ENCODE peak calls at places on chromosomes 7 and 10, in seven cellular contexts. One of them, this sample, is unnamed.

GRCh38 chr10:86964847-86965190 is 3.5 kb upstream of the ADIRF start:
- DNase-seq in Calu3: no peak
- DNase-seq in GM10248: no peak
- DNase-seq in kidney epithelial cell: no peak
- DNase-seq in breast epithelium: no peak
- DNase-seq in NB4: no peak
- DNase-seq in dorsolateral prefrontal cortex: no peak
- DNase-seq in this sample: no peak

GRCh38 chr7:40211291-40212003 is 76.6 kb downstream of the SUGCT start:
- DNase-seq in Calu3: no peak
- DNase-seq in GM10248: no peak
- DNase-seq in kidney epithelial cell: no peak
- DNase-seq in breast epithelium: no peak
- DNase-seq in NB4: no peak
- DNase-seq in dorsolateral prefrontal cortex: no peak
- DNase-seq in this sample: no peak

GRCh38 chr10:44857363-44858016 is 53.6 kb upstream of the TMEM72 start:
- DNase-seq in Calu3: peak; percentile 76
- DNase-seq in GM10248: peak; percentile 80
- DNase-seq in kidney epithelial cell: no peak
- DNase-seq in breast epithelium: no peak
- DNase-seq in NB4: peak; percentile 91
- DNase-seq in dorsolateral prefrontal cortex: peak; percentile 43
- DNase-seq in this sample: peak; percentile 69

GRCh38 chr10:3897156-3897555 is 112.1 kb upstream of the KLF6 start:
- DNase-seq in Calu3: no peak
- DNase-seq in GM10248: no peak
- DNase-seq in kidney epithelial cell: no peak
- DNase-seq in breast epithelium: no peak
- DNase-seq in NB4: no peak
- DNase-seq in dorsolateral prefrontal cortex: no peak
- DNase-seq in this sample: peak; percentile 35

GRCh38 chr7:31476073-31476745 is 37.7 kb upstream of the ITPRID1 start:
- DNase-seq in Calu3: peak; percentile 53
- DNase-seq in GM10248: no peak
- DNase-seq in kidney epithelial cell: no peak
- DNase-seq in breast epithelium: no peak
- DNase-seq in NB4: no peak
- DNase-seq in dorsolateral prefrontal cortex: no peak
- DNase-seq in this sample: no peak

GRCh38 chr7:27245124-27245797 is 2.7 kb downstream of the EVX1 start:
- DNase-seq in Calu3: no peak
- DNase-seq in GM10248: no peak
- DNase-seq in kidney epithelial cell: no peak
- DNase-seq in breast epithelium: no peak
- DNase-seq in NB4: no peak
- DNase-seq in dorsolateral prefrontal cortex: no peak
- DNase-seq in this sample: no peak

GRCh38 chr10:72044417-72045041 is 43.8 kb downstream of the SPOCK2 start:
- DNase-seq in Calu3: peak; percentile 64
- DNase-seq in GM10248: no peak
- DNase-seq in kidney epithelial cell: no peak
- DNase-seq in breast epithelium: peak; percentile 74
- DNase-seq in NB4: no peak
- DNase-seq in dorsolateral prefrontal cortex: peak; percentile 89
- DNase-seq in this sample: peak; percentile 63

GRCh38 chr7:118720632-118721031 is 496.1 kb downstream of the ANKRD7 start:
- DNase-seq in Calu3: no peak
- DNase-seq in GM10248: no peak
- DNase-seq in kidney epithelial cell: no peak
- DNase-seq in breast epithelium: no peak
- DNase-seq in NB4: no peak
- DNase-seq in dorsolateral prefrontal cortex: no peak
- DNase-seq in this sample: no peak

GRCh38 chr7:45443263-45443662 is 130.9 kb upstream of the ADCY1 start:
- DNase-seq in Calu3: no peak
- DNase-seq in GM10248: no peak
- DNase-seq in kidney epithelial cell: no peak
- DNase-seq in breast epithelium: no peak
- DNase-seq in NB4: no peak
- DNase-seq in dorsolateral prefrontal cortex: no peak
- DNase-seq in this sample: no peak

GRCh38 chr7:155669717-155670505 is 25.4 kb downstream of the RBM33 start:
- DNase-seq in Calu3: no peak
- DNase-seq in GM10248: no peak
- DNase-seq in kidney epithelial cell: no peak
- DNase-seq in breast epithelium: no peak
- DNase-seq in NB4: no peak
- DNase-seq in dorsolateral prefrontal cortex: no peak
- DNase-seq in this sample: no peak

GRCh38 chr10:3832022-3832786 is 47.2 kb upstream of the KLF6 start:
- DNase-seq in Calu3: no peak
- DNase-seq in GM10248: no peak
- DNase-seq in kidney epithelial cell: no peak
- DNase-seq in breast epithelium: no peak
- DNase-seq in NB4: no peak
- DNase-seq in dorsolateral prefrontal cortex: no peak
- DNase-seq in this sample: no peak

GRCh38 chr7:15686957-15687644 is 618 bp upstream of the MEOX2 start:
- DNase-seq in Calu3: peak; percentile 45
- DNase-seq in GM10248: peak; percentile 6
- DNase-seq in kidney epithelial cell: no peak
- DNase-seq in breast epithelium: no peak
- DNase-seq in NB4: no peak
- DNase-seq in dorsolateral prefrontal cortex: no peak
- DNase-seq in this sample: no peak

GRCh38 chr7:92158660-92159575 is 20.0 kb downstream of the LRRD1 start:
- DNase-seq in Calu3: no peak
- DNase-seq in GM10248: peak; percentile 36
- DNase-seq in kidney epithelial cell: no peak
- DNase-seq in breast epithelium: no peak
- DNase-seq in NB4: no peak
- DNase-seq in dorsolateral prefrontal cortex: no peak
- DNase-seq in this sample: peak; percentile 51

GRCh38 chr10:12062754-12063482 is 5.8 kb upstream of the DHTKD1 start:
- DNase-seq in Calu3: no peak
- DNase-seq in GM10248: no peak
- DNase-seq in kidney epithelial cell: no peak
- DNase-seq in breast epithelium: no peak
- DNase-seq in NB4: no peak
- DNase-seq in dorsolateral prefrontal cortex: no peak
- DNase-seq in this sample: no peak

GRCh38 chr10:61588770-61589211 is 73.9 kb upstream of the CABCOCO1 start:
- DNase-seq in Calu3: no peak
- DNase-seq in GM10248: no peak
- DNase-seq in kidney epithelial cell: no peak
- DNase-seq in breast epithelium: no peak
- DNase-seq in NB4: no peak
- DNase-seq in dorsolateral prefrontal cortex: no peak
- DNase-seq in this sample: no peak

GRCh38 chr7:34341331-34341730 is 316.7 kb upstream of the NPSR1 start:
- DNase-seq in Calu3: peak; percentile 17
- DNase-seq in GM10248: no peak
- DNase-seq in kidney epithelial cell: peak; percentile 85
- DNase-seq in breast epithelium: no peak
- DNase-seq in NB4: no peak
- DNase-seq in dorsolateral prefrontal cortex: no peak
- DNase-seq in this sample: peak; percentile 35

GRCh38 chr10:29022513-29022912 is 266.4 kb upstream of the LYZL1 start:
- DNase-seq in Calu3: no peak
- DNase-seq in GM10248: no peak
- DNase-seq in kidney epithelial cell: no peak
- DNase-seq in breast epithelium: no peak
- DNase-seq in NB4: no peak
- DNase-seq in dorsolateral prefrontal cortex: no peak
- DNase-seq in this sample: no peak

GRCh38 chr10:62733654-62734293 is 70.7 kb upstream of the ADO start:
- DNase-seq in Calu3: no peak
- DNase-seq in GM10248: no peak
- DNase-seq in kidney epithelial cell: no peak
- DNase-seq in breast epithelium: no peak
- DNase-seq in NB4: no peak
- DNase-seq in dorsolateral prefrontal cortex: no peak
- DNase-seq in this sample: peak; percentile 50

GRCh38 chr10:2985729-2986232 is 81.6 kb upstream of the PFKP start:
- DNase-seq in Calu3: peak; percentile 74
- DNase-seq in GM10248: no peak
- DNase-seq in kidney epithelial cell: peak; percentile 81
- DNase-seq in breast epithelium: no peak
- DNase-seq in NB4: no peak
- DNase-seq in dorsolateral prefrontal cortex: no peak
- DNase-seq in this sample: peak; percentile 67

GRCh38 chr10:14362098-14362497 is 31.4 kb upstream of the FRMD4A start:
- DNase-seq in Calu3: no peak
- DNase-seq in GM10248: no peak
- DNase-seq in kidney epithelial cell: no peak
- DNase-seq in breast epithelium: no peak
- DNase-seq in NB4: no peak
- DNase-seq in dorsolateral prefrontal cortex: no peak
- DNase-seq in this sample: no peak

GRCh38 chr10:116720241-116721047 is 21.9 kb downstream of the HSPA12A start:
- DNase-seq in Calu3: no peak
- DNase-seq in GM10248: no peak
- DNase-seq in kidney epithelial cell: no peak
- DNase-seq in breast epithelium: no peak
- DNase-seq in NB4: no peak
- DNase-seq in dorsolateral prefrontal cortex: no peak
- DNase-seq in this sample: no peak

GRCh38 chr7:44961844-44962482 is 16.9 kb downstream of the MYO1G start:
- DNase-seq in Calu3: no peak
- DNase-seq in GM10248: no peak
- DNase-seq in kidney epithelial cell: no peak
- DNase-seq in breast epithelium: no peak
- DNase-seq in NB4: peak; percentile 33
- DNase-seq in dorsolateral prefrontal cortex: no peak
- DNase-seq in this sample: no peak

GRCh38 chr7:41517771-41518170 is 185.1 kb downstream of the INHBA start:
- DNase-seq in Calu3: no peak
- DNase-seq in GM10248: no peak
- DNase-seq in kidney epithelial cell: no peak
- DNase-seq in breast epithelium: no peak
- DNase-seq in NB4: no peak
- DNase-seq in dorsolateral prefrontal cortex: no peak
- DNase-seq in this sample: no peak

GRCh38 chr10:23053036-23053435 is 42.3 kb upstream of the MSRB2 start:
- DNase-seq in Calu3: no peak
- DNase-seq in GM10248: no peak
- DNase-seq in kidney epithelial cell: no peak
- DNase-seq in breast epithelium: no peak
- DNase-seq in NB4: no peak
- DNase-seq in dorsolateral prefrontal cortex: no peak
- DNase-seq in this sample: peak; percentile 26

GRCh38 chr10:109275970-109276369 is 647.3 kb downstream of the XPNPEP1 start:
- DNase-seq in Calu3: no peak
- DNase-seq in GM10248: no peak
- DNase-seq in kidney epithelial cell: no peak
- DNase-seq in breast epithelium: no peak
- DNase-seq in NB4: no peak
- DNase-seq in dorsolateral prefrontal cortex: no peak
- DNase-seq in this sample: no peak

GRCh38 chr7:132352774-132353173 is 223.5 kb downstream of the PLXNA4 start:
- DNase-seq in Calu3: no peak
- DNase-seq in GM10248: no peak
- DNase-seq in kidney epithelial cell: no peak
- DNase-seq in breast epithelium: no peak
- DNase-seq in NB4: no peak
- DNase-seq in dorsolateral prefrontal cortex: no peak
- DNase-seq in this sample: no peak

GRCh38 chr7:106012935-106013439 is 49.9 kb downstream of the CDHR3 start:
- DNase-seq in Calu3: no peak
- DNase-seq in GM10248: no peak
- DNase-seq in kidney epithelial cell: peak; percentile 18
- DNase-seq in breast epithelium: no peak
- DNase-seq in NB4: no peak
- DNase-seq in dorsolateral prefrontal cortex: no peak
- DNase-seq in this sample: no peak

GRCh38 chr7:149261829-149262617 is at the start of gene ZNF783:
- DNase-seq in Calu3: peak; percentile 83
- DNase-seq in GM10248: peak; percentile 92
- DNase-seq in kidney epithelial cell: no peak
- DNase-seq in breast epithelium: peak; percentile 62
- DNase-seq in NB4: peak; percentile 95
- DNase-seq in dorsolateral prefrontal cortex: peak; percentile 85
- DNase-seq in this sample: peak; percentile 81

GRCh38 chr10:13684813-13685511 is 98.2 kb downstream of the PRPF18 start:
- DNase-seq in Calu3: no peak
- DNase-seq in GM10248: no peak
- DNase-seq in kidney epithelial cell: no peak
- DNase-seq in breast epithelium: no peak
- DNase-seq in NB4: no peak
- DNase-seq in dorsolateral prefrontal cortex: no peak
- DNase-seq in this sample: no peak

GRCh38 chr10:18607503-18607902 is 43.9 kb downstream of the NSUN6 start:
- DNase-seq in Calu3: peak; percentile 59
- DNase-seq in GM10248: no peak
- DNase-seq in kidney epithelial cell: peak; percentile 32
- DNase-seq in breast epithelium: no peak
- DNase-seq in NB4: no peak
- DNase-seq in dorsolateral prefrontal cortex: no peak
- DNase-seq in this sample: peak; percentile 93

GRCh38 chr10:80356563-80356999 is at the start of the genes DYDC1 and DYDC2:
- DNase-seq in Calu3: peak; percentile 60
- DNase-seq in GM10248: peak; percentile 42
- DNase-seq in kidney epithelial cell: peak; percentile 4
- DNase-seq in breast epithelium: peak; percentile 29
- DNase-seq in NB4: peak; percentile 35
- DNase-seq in dorsolateral prefrontal cortex: peak; percentile 44
- DNase-seq in this sample: no peak
- TF ChIP-seq CTCF in Calu3: no peak
- TF ChIP-seq CTCF in GM10248: no peak
- TF ChIP-seq CTCF in kidney epithelial cell: no peak
- TF ChIP-seq CTCF in breast epithelium: no peak
- TF ChIP-seq CTCF in NB4: no peak
- TF ChIP-seq CTCF in dorsolateral prefrontal cortex: no peak
- TF ChIP-seq CTCF in this sample: no peak

GRCh38 chr7:4157651-4158050 is 524.4 kb upstream of the FOXK1 start:
- DNase-seq in Calu3: no peak
- DNase-seq in GM10248: no peak
- DNase-seq in kidney epithelial cell: no peak
- DNase-seq in breast epithelium: no peak
- DNase-seq in NB4: no peak
- DNase-seq in dorsolateral prefrontal cortex: no peak
- DNase-seq in this sample: no peak
- TF ChIP-seq CTCF in Calu3: no peak
- TF ChIP-seq CTCF in GM10248: no peak
- TF ChIP-seq CTCF in kidney epithelial cell: no peak
- TF ChIP-seq CTCF in breast epithelium: no peak
- TF ChIP-seq CTCF in NB4: no peak
- TF ChIP-seq CTCF in dorsolateral prefrontal cortex: no peak
- TF ChIP-seq CTCF in this sample: no peak

GRCh38 chr7:12490105-12490688 is 80.3 kb upstream of the SCIN start:
- DNase-seq in Calu3: no peak
- DNase-seq in GM10248: no peak
- DNase-seq in kidney epithelial cell: no peak
- DNase-seq in breast epithelium: no peak
- DNase-seq in NB4: peak; percentile 38
- DNase-seq in dorsolateral prefrontal cortex: no peak
- DNase-seq in this sample: peak; percentile 35
- TF ChIP-seq CTCF in Calu3: peak; percentile 53
- TF ChIP-seq CTCF in GM10248: peak; percentile 46
- TF ChIP-seq CTCF in kidney epithelial cell: peak; percentile 29
- TF ChIP-seq CTCF in breast epithelium: no peak
- TF ChIP-seq CTCF in NB4: no peak
- TF ChIP-seq CTCF in dorsolateral prefrontal cortex: peak; percentile 69
- TF ChIP-seq CTCF in this sample: peak; percentile 42

GRCh38 chr7:104772405-104772821 is 241.6 kb upstream of the KMT2E start:
- DNase-seq in Calu3: no peak
- DNase-seq in GM10248: no peak
- DNase-seq in kidney epithelial cell: no peak
- DNase-seq in breast epithelium: no peak
- DNase-seq in NB4: no peak
- DNase-seq in dorsolateral prefrontal cortex: no peak
- DNase-seq in this sample: no peak
- TF ChIP-seq CTCF in Calu3: no peak
- TF ChIP-seq CTCF in GM10248: no peak
- TF ChIP-seq CTCF in kidney epithelial cell: no peak
- TF ChIP-seq CTCF in breast epithelium: no peak
- TF ChIP-seq CTCF in NB4: no peak
- TF ChIP-seq CTCF in dorsolateral prefrontal cortex: no peak
- TF ChIP-seq CTCF in this sample: no peak

This sample was measured in MCF 10A.